ENCODE peak calls at places on chromosomes 16 and 17, in eight cellular contexts. J is GM23338; K is aorta; B is germinal center; H is mesothelial cell of epicardium; X is activated T-helper 1 cell treated with anti-CD3 and anti-CD28 coated beads, Interleukin-2, amount 50 U/mL, for 16 hours; C is Karpas-422; S is H54. A is an unnamed sample.

GRCh38 chr17:55433629-55434422 is 12.2 kb upstream of the MMD start:
- DNase-seq in J (no peak), K (no peak), B (no peak), H (no peak), X (no peak), C (no peak), S (peak), A (no peak)

GRCh38 chr17:30249460-30249859 is 14.0 kb upstream of the SLC6A4 start:
- DNase-seq in J (no peak), K (no peak), B (no peak), H (no peak), X (no peak), C (no peak), S (no peak), A (no peak)

GRCh38 chr16:49755291-49755611 is 100.7 kb downstream of the ZNF423 start:
- DNase-seq in J (peak), K (no peak), B (no peak), H (no peak), X (no peak), C (no peak), S (no peak), A (no peak)

GRCh38 chr17:17900615-17901520 is 64.1 kb upstream of the SREBF1 start:
- DNase-seq in J (no peak), K (peak), B (no peak), H (no peak), X (no peak), C (no peak), S (peak), A (peak)

GRCh38 chr16:28292731-28293588 is 635 bp downstream of the SBK1 start:
- DNase-seq in J (peak), K (no peak), B (no peak), H (peak), X (no peak), C (no peak), S (no peak), A (no peak)

GRCh38 chr16:12752159-12752558 is 51.5 kb downstream of the CPPED1 start:
- DNase-seq in J (no peak), K (no peak), B (no peak), H (no peak), X (no peak), C (no peak), S (no peak), A (no peak)

GRCh38 chr17:74125160-74125559 is 78.3 kb upstream of the RPL38 start:
- DNase-seq in J (no peak), K (no peak), B (no peak), H (no peak), X (no peak), C (no peak), S (no peak), A (no peak)

GRCh38 chr16:6105115-6105514 is 1007.5 kb upstream of the EEF2KMT start:
- DNase-seq in J (no peak), K (no peak), B (no peak), H (no peak), X (no peak), C (no peak), S (no peak), A (no peak)

GRCh38 chr16:17379121-17379571 is 91.6 kb downstream of the XYLT1 start:
- DNase-seq in J (no peak), K (peak), B (no peak), H (no peak), X (no peak), C (no peak), S (no peak), A (peak)

GRCh38 chr16:19883296-19883951 is 1.2 kb downstream of the GPRC5B start:
- DNase-seq in J (peak), K (peak), B (no peak), H (no peak), X (no peak), C (no peak), S (no peak), A (no peak)

GRCh38 chr16:56340416-56340815 is 84.9 kb downstream of the AMFR start:
- DNase-seq in J (no peak), K (no peak), B (no peak), H (no peak), X (no peak), C (no peak), S (no peak), A (no peak)

GRCh38 chr16:84438971-84439696 is 65.3 kb downstream of the MEAK7 start:
- DNase-seq in J (no peak), K (no peak), B (no peak), H (no peak), X (no peak), C (no peak), S (no peak), A (no peak)

GRCh38 chr17:781920-782731 is at the start of the genes GLOD4 and MRM3:
- DNase-seq in J (peak), K (peak), B (peak), H (peak), X (peak), C (peak), S (peak), A (peak)

GRCh38 chr16:57689772-57690558 is 4.6 kb upstream of the DRC7 start:
- DNase-seq in J (peak), K (no peak), B (peak), H (no peak), X (no peak), C (no peak), S (no peak), A (peak)

GRCh38 chr17:57403241-57403640 is 146.9 kb downstream of the MSI2 start:
- DNase-seq in J (no peak), K (no peak), B (no peak), H (no peak), X (no peak), C (no peak), S (no peak), A (no peak)

GRCh38 chr17:81652901-81653771 is 3.2 kb downstream of the PDE6G start:
- DNase-seq in J (peak), K (no peak), B (no peak), H (no peak), X (no peak), C (no peak), S (no peak), A (no peak)